ENCODE peak calls at places on chromosomes 13 and 19, in four cellular contexts. R is K562, J is HepG2, B is HCT116. M is an unnamed sample. For H3K9me3, the result is how much of the 10 kb centered on the place peaks cover.

GRCh38 chr19:7888826-7889217 is 512 bp downstream of the LRRC8E start:
- DNase-seq in R (no peak), J (no peak), B (no peak), M (no peak)

GRCh38 chr19:51980116-51980736 is 6.4 kb downstream of the ZNF350 start:
- DNase-seq in R (no peak), J (no peak), B (no peak), M (no peak)

GRCh38 chr19:1416014-1416841 is 8.8 kb downstream of the DAZAP1 start:
- DNase-seq in R (no peak), J (no peak), B (no peak), M (no peak)

GRCh38 chr13:98557934-98558630 is 18.8 kb downstream of the STK24 start:
- DNase-seq in R (no peak), J (no peak), B (no peak), M (no peak)

GRCh38 chr13:60411983-60412382 is 15.0 kb downstream of the TDRD3 start:
- DNase-seq in R (no peak), J (no peak), B (no peak), M (no peak)

GRCh38 chr19:15550847-15551182 is 42.5 kb downstream of the CYP4F22 start:
- DNase-seq in R (peak), J (peak), B (no peak), M (no peak)

GRCh38 chr19:44611812-44612295 is 1.5 kb upstream of the IGSF23 start:
- DNase-seq in R (no peak), J (peak), B (no peak), M (no peak)

GRCh38 chr13:37207646-37208045 is 102.2 kb upstream of the CSNK1A1L start:
- DNase-seq in R (no peak), J (no peak), B (no peak), M (no peak)

GRCh38 chr13:46893820-46894533 is 2.9 kb downstream of the HTR2A start:
- DNase-seq in R (peak), J (no peak), B (peak), M (no peak)

GRCh38 chr13:112000888-112001287 is 66.1 kb upstream of the SOX1 start:
- DNase-seq in R (no peak), J (no peak), B (no peak), M (no peak)

GRCh38 chr13:64446372-64446771 is 2783.8 kb downstream of the PCDH9 start:
- DNase-seq in R (no peak), J (no peak), B (peak), M (no peak)

GRCh38 chr13:23321534-23322241 is 111.8 kb downstream of the SACS start:
- DNase-seq in R (no peak), J (peak), B (peak), M (peak)

GRCh38 chr13:100461309-100462035 is 127.1 kb downstream of the GGACT start:
- DNase-seq in R (no peak), J (no peak), B (no peak), M (no peak)

GRCh38 chr13:49625392-49626137 is 2.7 kb upstream of the ARL11 start:
- DNase-seq in R (no peak), J (peak), B (no peak), M (no peak)

GRCh38 chr13:69198706-69199105 is 908.9 kb upstream of the ATXN8OS start:
- DNase-seq in R (no peak), J (no peak), B (no peak), M (no peak)

GRCh38 chr13:30078059-30078458 is 227.6 kb upstream of the UBL3 start:
- DNase-seq in R (no peak), J (no peak), B (no peak), M (no peak)

GRCh38 chr19:51799311-51799997 is 4.5 kb downstream of the FPR3 start:
- DNase-seq in R (peak), J (peak), B (no peak), M (no peak)

GRCh38 chr13:89966524-89966923 is 1381.0 kb upstream of the MIR17HG start:
- DNase-seq in R (no peak), J (no peak), B (no peak), M (no peak)

GRCh38 chr19:35742121-35742724 is at the start of gene IGFLR1:
- DNase-seq in R (no peak), J (no peak), B (no peak), M (no peak)

GRCh38 chr13:75960538-75960994 is 324.4 kb downstream of the LMO7 start:
- DNase-seq in R (no peak), J (no peak), B (no peak), M (no peak)

GRCh38 chr19:751501-752341 is 809 bp downstream of the MISP start:
- DNase-seq in R (peak), J (peak), B (no peak), M (no peak)

GRCh38 chr13:100269837-100270236 is 180.9 kb downstream of the PCCA start:
- DNase-seq in R (no peak), J (no peak), B (no peak), M (no peak)

GRCh38 chr13:78777973-78778372 is 119.0 kb upstream of the OBI1 start:
- DNase-seq in R (no peak), J (no peak), B (no peak), M (no peak)

GRCh38 chr13:26328326-26328725 is 74.4 kb downstream of the CDK8 start:
- DNase-seq in R (no peak), J (no peak), B (no peak), M (no peak)

GRCh38 chr13:38008636-38009035 is 139.1 kb upstream of the TRPC4 start:
- DNase-seq in R (no peak), J (no peak), B (no peak), M (no peak)

GRCh38 chr19:45153339-45154063 is 7.3 kb downstream of the NKPD1 start:
- DNase-seq in R (peak), J (no peak), B (no peak), M (no peak)

DNA sequence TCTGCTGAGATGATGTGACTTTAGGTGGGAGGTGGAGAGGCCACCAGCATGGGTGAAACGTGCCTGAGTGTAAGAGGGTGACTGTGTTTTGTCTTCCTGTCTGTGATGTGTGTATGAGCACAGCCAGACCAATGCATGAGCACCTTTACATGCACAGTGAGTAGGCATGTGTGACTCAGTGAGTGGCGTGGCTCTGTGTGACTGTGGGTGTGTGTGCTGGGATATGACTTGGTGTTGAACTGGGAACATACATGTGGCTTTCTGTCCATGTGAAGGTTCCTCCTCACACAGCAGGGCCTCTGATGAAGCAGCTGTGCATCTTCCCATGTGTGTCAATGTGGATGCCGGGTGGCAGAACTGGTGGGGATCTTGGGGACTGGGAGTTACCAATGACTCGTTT is 19.9 kb upstream of the LGALS13 start:
- DNase-seq in R (no peak), J (no peak), B (no peak), M (no peak)
- TF ChIP-seq TCF7L2 in R (no peak), J (no peak), B (no peak), M (no peak)

DNA sequence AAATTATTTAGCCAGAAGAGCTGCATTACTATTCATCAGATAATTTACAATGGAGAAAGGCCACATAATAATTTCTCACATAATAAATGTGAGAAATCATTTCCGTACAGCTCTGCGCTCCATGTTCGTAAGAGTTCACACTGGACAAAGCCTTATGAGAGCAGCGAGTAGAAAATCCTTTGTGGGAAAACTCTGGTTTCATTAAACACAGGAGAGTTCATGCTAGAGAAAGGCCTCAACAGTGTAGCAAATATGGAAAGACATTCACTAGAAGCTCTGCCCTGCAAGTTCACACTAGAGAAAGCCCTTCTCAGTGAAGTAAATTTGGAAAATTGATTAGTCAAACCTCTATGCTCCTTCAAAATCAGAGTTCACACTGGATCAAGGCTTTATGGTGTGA is 8.4 kb downstream of the ZNF776 start:
- DNase-seq in R (no peak), J (no peak), B (no peak), M (no peak)
- H3K9me3 ChIP-seq in R (under half), J (under half), B (under half), M (half or more)

GRCh38 chr19:13778847-13779246 is 4.6 kb downstream of the C19orf53 start:
- DNase-seq in R (no peak), J (no peak), B (no peak), M (no peak)

GRCh38 chr19:13783565-13784500 is 9.6 kb downstream of the C19orf53 start:
- DNase-seq in R (no peak), J (no peak), B (no peak), M (no peak)

GRCh38 chr19:13778398-13778797 is 4.1 kb downstream of the C19orf53 start:
- DNase-seq in R (no peak), J (no peak), B (no peak), M (no peak)

GRCh38 chr19:13782537-13782936 is 8.3 kb downstream of the C19orf53 start:
- DNase-seq in R (no peak), J (no peak), B (no peak), M (no peak)

DNA sequence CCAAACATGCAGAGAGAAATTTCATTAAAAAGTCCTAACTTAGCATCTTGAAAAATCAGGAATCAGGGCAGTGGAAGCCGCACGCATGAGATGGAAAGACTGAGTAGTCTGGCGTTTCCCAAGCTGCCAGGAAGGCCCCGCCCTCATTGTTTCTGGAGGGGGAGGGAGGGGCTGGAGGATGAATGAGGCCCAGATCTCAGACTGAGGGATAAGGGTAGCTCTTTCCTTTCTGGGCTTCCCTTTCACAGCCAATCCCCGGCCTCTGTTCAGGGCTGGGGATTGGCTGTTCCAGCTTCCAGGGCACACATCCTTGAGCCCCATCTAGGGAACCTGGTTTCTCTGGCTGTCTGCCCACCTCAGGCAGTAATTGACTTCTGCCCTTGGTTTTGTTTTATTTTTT is 7.3 kb downstream of the C19orf53 start:
- DNase-seq in R (peak), J (no peak), B (peak), M (no peak)
- TF ChIP-seq TCF7L2 in R (no peak), J (no peak), B (no peak), M (no peak)

DNA sequence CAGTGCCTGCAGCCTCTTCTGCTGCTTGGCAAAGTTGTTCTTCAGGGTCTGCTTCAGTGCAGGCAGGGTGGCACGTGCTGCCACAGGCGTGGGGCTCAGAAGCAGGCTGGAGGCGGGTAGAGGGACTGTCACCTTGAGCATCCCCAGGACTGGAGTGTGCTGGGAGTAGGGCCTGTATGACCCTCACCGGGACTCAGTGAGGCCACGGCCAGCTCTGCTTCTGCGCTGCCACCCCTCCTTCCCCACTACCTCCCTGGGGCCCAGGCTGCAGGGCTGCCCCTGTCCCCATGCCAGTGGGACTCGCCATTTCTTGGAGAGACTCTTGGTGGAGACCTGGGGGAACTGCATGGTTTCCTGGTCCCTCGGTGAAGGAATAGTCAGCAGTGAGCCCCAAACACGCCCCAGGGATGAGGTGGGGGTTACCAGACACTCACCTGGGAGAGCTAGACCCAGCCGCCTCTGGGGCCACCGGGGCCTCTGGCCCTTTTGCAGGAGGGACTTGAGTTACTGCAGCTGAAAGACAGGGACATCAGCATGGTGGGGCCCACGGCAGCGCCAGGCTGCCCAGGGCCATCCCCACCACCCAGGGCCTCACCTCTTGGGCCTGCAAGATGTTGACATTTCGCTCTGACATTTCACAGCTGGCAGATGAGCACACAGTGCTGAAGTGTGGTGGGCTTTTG is 29.9 kb downstream of the TUBA3C start:
- DNase-seq in R (no peak), J (no peak), B (no peak), M (no peak)
- H3K9me3 ChIP-seq in R (under half), J (under half), B (under half), M (under half)

GRCh38 chr19:38055040-38055439 is 148.0 kb downstream of the SIPA1L3 start:
- DNase-seq in R (no peak), J (no peak), B (no peak), M (no peak)
- TF ChIP-seq TCF7L2 in R (no peak), J (no peak), B (no peak), M (no peak)

DNA sequence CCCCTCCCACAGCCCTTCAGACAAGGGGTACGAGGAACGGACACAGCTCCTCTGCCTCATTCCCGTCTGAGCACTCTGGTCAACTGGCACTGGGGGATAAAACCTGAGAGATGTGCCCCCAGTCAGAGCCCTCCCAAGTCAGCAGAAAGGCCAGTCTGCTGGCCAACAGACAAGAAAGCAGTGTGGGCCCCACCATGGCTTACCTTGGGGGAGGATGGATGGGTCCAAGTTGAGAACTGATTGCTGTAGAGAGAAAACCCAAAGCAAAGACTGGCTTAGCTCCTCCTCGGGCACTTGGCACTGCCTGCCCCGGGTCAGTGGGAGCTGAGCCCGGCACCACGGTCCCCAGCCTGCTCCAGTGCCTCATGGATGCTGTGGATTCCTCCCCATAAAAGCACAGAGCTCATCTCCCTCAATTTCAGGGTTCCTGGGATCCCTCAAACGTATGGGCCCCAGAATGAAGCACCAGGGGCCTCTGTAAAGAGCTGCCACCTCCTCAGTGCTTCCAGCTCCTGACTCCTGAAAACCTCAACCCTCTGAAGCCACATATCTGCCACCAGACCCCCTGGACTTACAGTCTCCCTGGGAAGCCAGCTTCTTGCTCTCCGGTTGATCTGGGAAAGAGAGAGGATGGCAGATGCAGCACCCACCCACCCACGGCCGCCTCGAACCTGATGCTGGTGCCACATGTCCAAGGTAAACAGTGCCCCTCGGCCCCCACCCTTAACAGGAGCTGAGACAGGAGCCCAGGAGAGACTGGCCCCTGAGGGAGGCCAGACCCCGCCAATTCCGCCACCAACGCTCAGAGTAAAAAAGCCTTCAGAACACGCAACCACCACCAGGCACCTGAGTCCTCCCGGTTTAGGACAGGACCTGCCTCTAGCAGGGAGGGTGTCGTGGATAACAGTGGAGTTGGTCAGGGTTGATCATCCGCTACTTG is 3.3 kb downstream of the KHSRP start:
- DNase-seq in R (no peak), J (no peak), B (no peak), M (no peak)
- H3K9me3 ChIP-seq in R (under half), J (under half), B (under half), M (under half)

M was measured in Panc1.